ENCODE peak calls at places on chromosomes 11 and 22, in seven cellular contexts. T is CD8-positive, alpha-beta memory T cell; U is kidney; B is stimulated activated CD8-positive, alpha-beta memory T cell treated with anti-CD3 and anti-CD28 coated beads, Interleukin-4, amount 100 ng/mL, for 24 hours; Z is left ventricle myocardium inferior; Q is Kasumi-1; S is skeletal muscle cell. F is an unnamed sample.

GRCh38 chr11:33633251-33634003 is 67.2 kb downstream of the C11orf91 start:
- DNase-seq in T (no peak), U (no peak), B (no peak), Z (no peak), Q (no peak), S (no peak), F (no peak)

GRCh38 chr22:50498322-50498861 is 9.1 kb downstream of the LMF2 start:
- DNase-seq in T (peak), U (peak), B (peak), Z (no peak), Q (peak), S (no peak), F (peak)

GRCh38 chr11:130188585-130189347 is 29.2 kb downstream of the ST14 start:
- DNase-seq in T (no peak), U (no peak), B (no peak), Z (no peak), Q (no peak), S (no peak), F (no peak)

GRCh38 chr11:69771466-69771865 is 3.7 kb downstream of the FGF4 start:
- DNase-seq in T (no peak), U (no peak), B (no peak), Z (no peak), Q (no peak), S (no peak), F (no peak)

GRCh38 chr11:94183886-94184264 is 55.2 kb downstream of the PANX1 start:
- DNase-seq in T (no peak), U (peak), B (no peak), Z (peak), Q (peak), S (peak), F (no peak)

GRCh38 chr22:40616578-40616977 is 19.9 kb downstream of the MRTFA start:
- DNase-seq in T (no peak), U (no peak), B (no peak), Z (no peak), Q (no peak), S (no peak), F (no peak)

GRCh38 chr11:2931771-2932738 is 2.8 kb upstream of the PHLDA2 start:
- DNase-seq in T (no peak), U (peak), B (no peak), Z (no peak), Q (no peak), S (no peak), F (no peak)

GRCh38 chr11:43933226-43933607 is 9.2 kb upstream of the C11orf96 start:
- DNase-seq in T (no peak), U (no peak), B (no peak), Z (no peak), Q (no peak), S (no peak), F (no peak)

GRCh38 chr22:44154431-44154942 is 26.2 kb upstream of the PARVG start:
- DNase-seq in T (no peak), U (no peak), B (no peak), Z (no peak), Q (no peak), S (no peak), F (no peak)

GRCh38 chr11:111531687-111532364 is 8.7 kb upstream of the LAYN start:
- DNase-seq in T (no peak), U (no peak), B (peak), Z (no peak), Q (peak), S (peak), F (no peak)

GRCh38 chr22:30327864-30328345 is 1.2 kb upstream of the TBC1D10A start:
- DNase-seq in T (no peak), U (no peak), B (no peak), Z (no peak), Q (no peak), S (no peak), F (no peak)

GRCh38 chr11:111167666-111168065 is 77.9 kb upstream of the POU2AF2 start:
- DNase-seq in T (no peak), U (no peak), B (no peak), Z (no peak), Q (no peak), S (no peak), F (no peak)

GRCh38 chr11:100830295-100830694 is 143.2 kb downstream of the ARHGAP42 start:
- DNase-seq in T (no peak), U (peak), B (no peak), Z (no peak), Q (no peak), S (no peak), F (no peak)

GRCh38 chr22:39242389-39242808 is 2.4 kb downstream of the PDGFB start:
- DNase-seq in T (no peak), U (no peak), B (no peak), Z (no peak), Q (no peak), S (no peak), F (no peak)

GRCh38 chr11:34529643-34530042 is 16.0 kb upstream of the ELF5 start:
- DNase-seq in T (no peak), U (no peak), B (no peak), Z (no peak), Q (no peak), S (no peak), F (no peak)

GRCh38 chr22:28009272-28009827 is 90.3 kb upstream of the PITPNB start:
- DNase-seq in T (peak), U (peak), B (peak), Z (peak), Q (peak), S (peak), F (peak)

GRCh38 chr22:36010913-36011312 is 17.7 kb downstream of the RBFOX2 start:
- DNase-seq in T (no peak), U (no peak), B (no peak), Z (no peak), Q (no peak), S (peak), F (no peak)